ENCODE peak calls at places on chromosomes 13 and 19, in six cellular contexts. One of them, this sample, is unnamed.

GRCh38 chr19:28074773-28075172 is 1138.2 kb downstream of the UQCRFS1 start:
- DNase-seq in upper lobe of right lung: no peak
- DNase-seq in cardiac fibroblast: no peak
- DNase-seq in astrocyte of the spinal cord: no peak
- DNase-seq in bronchial epithelial cell: no peak
- DNase-seq in fibroblast of the aortic adventitia: no peak
- DNase-seq in this sample: no peak

GRCh38 chr13:73966331-73966730 is 167.9 kb downstream of the KLF12 start:
- DNase-seq in upper lobe of right lung: no peak
- DNase-seq in cardiac fibroblast: no peak
- DNase-seq in astrocyte of the spinal cord: no peak
- DNase-seq in bronchial epithelial cell: no peak
- DNase-seq in fibroblast of the aortic adventitia: no peak
- DNase-seq in this sample: no peak

GRCh38 chr19:3189702-3190469 is 4.2 kb downstream of the NCLN start:
- DNase-seq in upper lobe of right lung: no peak
- DNase-seq in cardiac fibroblast: no peak
- DNase-seq in astrocyte of the spinal cord: no peak
- DNase-seq in bronchial epithelial cell: no peak
- DNase-seq in fibroblast of the aortic adventitia: no peak
- DNase-seq in this sample: no peak

GRCh38 chr13:95296326-95296939 is 4.8 kb downstream of the ABCC4 start:
- DNase-seq in upper lobe of right lung: peak; percentile 79
- DNase-seq in cardiac fibroblast: peak; percentile 29
- DNase-seq in astrocyte of the spinal cord: no peak
- DNase-seq in bronchial epithelial cell: peak; percentile 25
- DNase-seq in fibroblast of the aortic adventitia: no peak
- DNase-seq in this sample: peak; percentile 33

GRCh38 chr19:39194832-39195542 is 1.8 kb upstream of the NCCRP1 start:
- DNase-seq in upper lobe of right lung: no peak
- DNase-seq in cardiac fibroblast: no peak
- DNase-seq in astrocyte of the spinal cord: no peak
- DNase-seq in bronchial epithelial cell: no peak
- DNase-seq in fibroblast of the aortic adventitia: no peak
- DNase-seq in this sample: no peak

GRCh38 chr13:33153421-33154381 is 131.9 kb downstream of the STARD13 start:
- DNase-seq in upper lobe of right lung: no peak
- DNase-seq in cardiac fibroblast: peak; percentile 88
- DNase-seq in astrocyte of the spinal cord: peak; percentile 91
- DNase-seq in bronchial epithelial cell: peak; percentile 15
- DNase-seq in fibroblast of the aortic adventitia: peak; percentile 75
- DNase-seq in this sample: no peak

GRCh38 chr19:35021016-35021415 is 9.3 kb upstream of the SCN1B start:
- DNase-seq in upper lobe of right lung: no peak
- DNase-seq in cardiac fibroblast: no peak
- DNase-seq in astrocyte of the spinal cord: no peak
- DNase-seq in bronchial epithelial cell: no peak
- DNase-seq in fibroblast of the aortic adventitia: no peak
- DNase-seq in this sample: no peak

GRCh38 chr19:55247621-55248099 is 11.2 kb downstream of the PPP6R1 start:
- DNase-seq in upper lobe of right lung: peak; percentile 82
- DNase-seq in cardiac fibroblast: peak; percentile 62
- DNase-seq in astrocyte of the spinal cord: peak; percentile 20
- DNase-seq in bronchial epithelial cell: peak; percentile 84
- DNase-seq in fibroblast of the aortic adventitia: peak; percentile 11
- DNase-seq in this sample: no peak

GRCh38 chr19:54248016-54248601 is 5.5 kb upstream of the LILRA6 start:
- DNase-seq in upper lobe of right lung: no peak
- DNase-seq in cardiac fibroblast: peak; percentile 54
- DNase-seq in astrocyte of the spinal cord: no peak
- DNase-seq in bronchial epithelial cell: no peak
- DNase-seq in fibroblast of the aortic adventitia: no peak
- DNase-seq in this sample: no peak

GRCh38 chr13:42865703-42866102 is 84.3 kb downstream of the FAM216B start:
- DNase-seq in upper lobe of right lung: no peak
- DNase-seq in cardiac fibroblast: no peak
- DNase-seq in astrocyte of the spinal cord: no peak
- DNase-seq in bronchial epithelial cell: no peak
- DNase-seq in fibroblast of the aortic adventitia: peak; percentile 21
- DNase-seq in this sample: no peak

GRCh38 chr13:66224644-66225043 is 1005.5 kb downstream of the PCDH9 start:
- DNase-seq in upper lobe of right lung: no peak
- DNase-seq in cardiac fibroblast: no peak
- DNase-seq in astrocyte of the spinal cord: no peak
- DNase-seq in bronchial epithelial cell: no peak
- DNase-seq in fibroblast of the aortic adventitia: no peak
- DNase-seq in this sample: no peak

GRCh38 chr13:64749301-64749700 is 2480.8 kb downstream of the PCDH9 start:
- DNase-seq in upper lobe of right lung: no peak
- DNase-seq in cardiac fibroblast: no peak
- DNase-seq in astrocyte of the spinal cord: no peak
- DNase-seq in bronchial epithelial cell: no peak
- DNase-seq in fibroblast of the aortic adventitia: no peak
- DNase-seq in this sample: no peak

GRCh38 chr19:21468791-21469190 is 36.6 kb upstream of the ZNF429 start:
- DNase-seq in upper lobe of right lung: peak; percentile 25
- DNase-seq in cardiac fibroblast: no peak
- DNase-seq in astrocyte of the spinal cord: no peak
- DNase-seq in bronchial epithelial cell: no peak
- DNase-seq in fibroblast of the aortic adventitia: no peak
- DNase-seq in this sample: no peak

GRCh38 chr19:21472507-21472906 is 32.9 kb upstream of the ZNF429 start:
- DNase-seq in upper lobe of right lung: no peak
- DNase-seq in cardiac fibroblast: no peak
- DNase-seq in astrocyte of the spinal cord: no peak
- DNase-seq in bronchial epithelial cell: no peak
- DNase-seq in fibroblast of the aortic adventitia: no peak
- DNase-seq in this sample: no peak

GRCh38 chr19:21474671-21475181 is 30.7 kb upstream of the ZNF429 start:
- DNase-seq in upper lobe of right lung: peak; percentile 85
- DNase-seq in cardiac fibroblast: peak; percentile 71
- DNase-seq in astrocyte of the spinal cord: peak; percentile 65
- DNase-seq in bronchial epithelial cell: no peak
- DNase-seq in fibroblast of the aortic adventitia: peak; percentile 4
- DNase-seq in this sample: peak; percentile 90
- TF ChIP-seq CTCF in upper lobe of right lung: peak; percentile 5
- TF ChIP-seq CTCF in cardiac fibroblast: no peak
- TF ChIP-seq CTCF in astrocyte of the spinal cord: no peak
- TF ChIP-seq CTCF in bronchial epithelial cell: no peak
- TF ChIP-seq CTCF in fibroblast of the aortic adventitia: no peak
- TF ChIP-seq CTCF in this sample: peak; percentile 27

GRCh38 chr13:71587778-71588177 is 279.2 kb downstream of the DACH1 start:
- DNase-seq in upper lobe of right lung: no peak
- DNase-seq in cardiac fibroblast: no peak
- DNase-seq in astrocyte of the spinal cord: no peak
- DNase-seq in bronchial epithelial cell: no peak
- DNase-seq in fibroblast of the aortic adventitia: no peak
- DNase-seq in this sample: no peak

GRCh38 chr13:71587193-71587592 is 279.8 kb downstream of the DACH1 start:
- DNase-seq in upper lobe of right lung: no peak
- DNase-seq in cardiac fibroblast: no peak
- DNase-seq in astrocyte of the spinal cord: no peak
- DNase-seq in bronchial epithelial cell: no peak
- DNase-seq in fibroblast of the aortic adventitia: no peak
- DNase-seq in this sample: no peak

GRCh38 chr13:71591380-71591779 is 275.6 kb downstream of the DACH1 start:
- DNase-seq in upper lobe of right lung: no peak
- DNase-seq in cardiac fibroblast: no peak
- DNase-seq in astrocyte of the spinal cord: no peak
- DNase-seq in bronchial epithelial cell: no peak
- DNase-seq in fibroblast of the aortic adventitia: no peak
- DNase-seq in this sample: no peak

GRCh38 chr13:71590654-71591148 is 276.3 kb downstream of the DACH1 start:
- DNase-seq in upper lobe of right lung: no peak
- DNase-seq in cardiac fibroblast: no peak
- DNase-seq in astrocyte of the spinal cord: no peak
- DNase-seq in bronchial epithelial cell: no peak
- DNase-seq in fibroblast of the aortic adventitia: no peak
- DNase-seq in this sample: no peak
- TF ChIP-seq CTCF in upper lobe of right lung: no peak
- TF ChIP-seq CTCF in cardiac fibroblast: no peak
- TF ChIP-seq CTCF in astrocyte of the spinal cord: no peak
- TF ChIP-seq CTCF in bronchial epithelial cell: no peak
- TF ChIP-seq CTCF in fibroblast of the aortic adventitia: no peak
- TF ChIP-seq CTCF in this sample: no peak

GRCh38 chr13:47588676-47589075 is 412.4 kb downstream of the SUCLA2 start:
- DNase-seq in upper lobe of right lung: no peak
- DNase-seq in cardiac fibroblast: no peak
- DNase-seq in astrocyte of the spinal cord: no peak
- DNase-seq in bronchial epithelial cell: no peak
- DNase-seq in fibroblast of the aortic adventitia: no peak
- DNase-seq in this sample: no peak
- TF ChIP-seq CTCF in upper lobe of right lung: no peak
- TF ChIP-seq CTCF in cardiac fibroblast: peak; percentile 5
- TF ChIP-seq CTCF in astrocyte of the spinal cord: peak; percentile 23
- TF ChIP-seq CTCF in bronchial epithelial cell: no peak
- TF ChIP-seq CTCF in fibroblast of the aortic adventitia: no peak
- TF ChIP-seq CTCF in this sample: no peak

DNA sequence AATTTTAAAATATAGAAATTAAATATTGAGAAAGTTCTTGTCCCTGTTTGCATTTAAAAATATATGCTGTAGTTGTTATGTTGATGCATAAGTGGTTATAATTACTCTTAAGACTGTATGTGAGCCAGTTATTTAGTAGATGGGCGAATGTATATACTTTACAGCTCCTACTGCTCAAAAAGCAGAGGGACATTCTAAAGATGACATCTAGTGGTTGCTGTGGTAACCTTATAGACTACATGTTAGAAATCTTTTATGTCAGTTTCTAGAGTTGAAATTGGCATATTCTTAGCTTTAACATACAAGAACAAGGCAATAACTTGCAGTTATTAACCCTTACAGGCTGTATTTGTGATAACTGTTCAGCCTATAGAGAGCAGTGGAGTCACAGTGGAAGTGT is 160.5 kb downstream of the OLFM4 start:
- DNase-seq in upper lobe of right lung: no peak
- DNase-seq in cardiac fibroblast: no peak
- DNase-seq in astrocyte of the spinal cord: no peak
- DNase-seq in bronchial epithelial cell: no peak
- DNase-seq in fibroblast of the aortic adventitia: no peak
- DNase-seq in this sample: no peak
- TF ChIP-seq CTCF in upper lobe of right lung: no peak
- TF ChIP-seq CTCF in cardiac fibroblast: no peak
- TF ChIP-seq CTCF in astrocyte of the spinal cord: no peak
- TF ChIP-seq CTCF in bronchial epithelial cell: no peak
- TF ChIP-seq CTCF in fibroblast of the aortic adventitia: no peak
- TF ChIP-seq CTCF in this sample: no peak

DNA sequence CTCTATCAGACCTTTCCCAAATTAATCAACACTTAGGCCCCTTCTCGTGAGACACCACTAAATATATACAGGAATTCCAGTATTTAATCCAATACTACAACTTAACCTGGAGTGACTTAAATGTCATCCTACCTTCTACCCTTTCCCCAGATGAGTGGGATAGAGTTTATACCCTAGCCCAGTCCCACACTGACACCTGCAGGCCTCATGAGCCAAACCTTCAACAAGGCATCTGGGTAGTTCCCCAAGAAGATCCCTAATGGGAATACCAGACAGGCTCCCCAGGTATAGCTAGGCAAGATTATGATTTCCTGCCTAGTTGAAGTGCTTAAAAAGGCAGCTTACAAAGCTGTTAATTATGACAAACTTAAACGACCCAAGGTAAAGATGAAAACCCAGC is 15.9 kb downstream of the ZNF83 start:
- DNase-seq in upper lobe of right lung: no peak
- DNase-seq in cardiac fibroblast: no peak
- DNase-seq in astrocyte of the spinal cord: no peak
- DNase-seq in bronchial epithelial cell: no peak
- DNase-seq in fibroblast of the aortic adventitia: no peak
- DNase-seq in this sample: no peak
- TF ChIP-seq CTCF in upper lobe of right lung: no peak
- TF ChIP-seq CTCF in cardiac fibroblast: no peak
- TF ChIP-seq CTCF in astrocyte of the spinal cord: no peak
- TF ChIP-seq CTCF in bronchial epithelial cell: no peak
- TF ChIP-seq CTCF in fibroblast of the aortic adventitia: no peak
- TF ChIP-seq CTCF in this sample: peak; percentile 41

GRCh38 chr19:14944456-14944855 is 3.2 kb downstream of the OR7C2 start:
- DNase-seq in upper lobe of right lung: no peak
- DNase-seq in cardiac fibroblast: no peak
- DNase-seq in astrocyte of the spinal cord: no peak
- DNase-seq in bronchial epithelial cell: no peak
- DNase-seq in fibroblast of the aortic adventitia: no peak
- DNase-seq in this sample: no peak

GRCh38 chr19:14941189-14941588 is at the start of gene OR7C2:
- DNase-seq in upper lobe of right lung: no peak
- DNase-seq in cardiac fibroblast: no peak
- DNase-seq in astrocyte of the spinal cord: no peak
- DNase-seq in bronchial epithelial cell: no peak
- DNase-seq in fibroblast of the aortic adventitia: no peak
- DNase-seq in this sample: no peak

GRCh38 chr19:14943601-14944000 is 2.3 kb downstream of the OR7C2 start:
- DNase-seq in upper lobe of right lung: no peak
- DNase-seq in cardiac fibroblast: peak; percentile 51
- DNase-seq in astrocyte of the spinal cord: no peak
- DNase-seq in bronchial epithelial cell: no peak
- DNase-seq in fibroblast of the aortic adventitia: no peak
- DNase-seq in this sample: no peak

GRCh38 chr19:14940266-14940665 is 1.0 kb upstream of the OR7C2 start:
- DNase-seq in upper lobe of right lung: no peak
- DNase-seq in cardiac fibroblast: no peak
- DNase-seq in astrocyte of the spinal cord: no peak
- DNase-seq in bronchial epithelial cell: no peak
- DNase-seq in fibroblast of the aortic adventitia: no peak
- DNase-seq in this sample: no peak
- TF ChIP-seq CTCF in upper lobe of right lung: no peak
- TF ChIP-seq CTCF in cardiac fibroblast: no peak
- TF ChIP-seq CTCF in astrocyte of the spinal cord: no peak
- TF ChIP-seq CTCF in bronchial epithelial cell: no peak
- TF ChIP-seq CTCF in fibroblast of the aortic adventitia: no peak
- TF ChIP-seq CTCF in this sample: no peak

This sample was measured in progenitor cell of endocrine pancreas.